ENCODE peak calls at places on chromosomes 7 and 10, in six cellular contexts. Q, L, M, T, F and J are unnamed samples. For H3K36me3, the result is how much of the 10 kb centered on the place peaks cover.

GRCh38 chr7:1149351-1149794 is 10.6 kb downstream of the ZFAND2A start:
- DNase-seq in T (no peak), L (no peak), F (no peak), M (no peak), Q (no peak), J (no peak)

GRCh38 chr7:94683066-94683465 is 27.1 kb upstream of the SGCE start:
- DNase-seq in F (no peak), M (no peak), T (no peak), L (no peak), Q (no peak), J (no peak)

GRCh38 chr10:105161149-105161548 is 520.1 kb downstream of the SORCS3 start:
- DNase-seq in L (no peak), M (no peak), F (no peak), Q (no peak), T (no peak), J (no peak)

GRCh38 chr7:125122225-125122624 is 192.6 kb upstream of the POT1 start:
- DNase-seq in Q (no peak), M (peak), F (no peak), T (no peak), L (no peak), J (no peak)

GRCh38 chr7:25886387-25887240 is 265.4 kb upstream of the NFE2L3 start:
- DNase-seq in M (no peak), T (no peak), F (no peak), L (no peak), Q (no peak), J (no peak)

GRCh38 chr7:31885160-31885559 is 185.0 kb downstream of the PDE1C start:
- DNase-seq in Q (no peak), F (no peak), L (no peak), M (no peak), T (no peak), J (no peak)

GRCh38 chr7:69189406-69189805 is 408.9 kb upstream of the AUTS2 start:
- DNase-seq in T (no peak), F (no peak), Q (no peak), M (no peak), L (no peak), J (no peak)

GRCh38 chr10:116880716-116881440 is 31.6 kb downstream of the ENO4 start:
- DNase-seq in L (no peak), M (peak), T (no peak), Q (no peak), F (no peak), J (no peak)

GRCh38 chr7:5532520-5533335 is 109.1 kb upstream of the TNRC18 start:
- DNase-seq in Q (peak), M (no peak), T (peak), F (no peak), L (peak), J (no peak)

GRCh38 chr7:118436663-118437062 is 212.2 kb downstream of the ANKRD7 start:
- DNase-seq in F (no peak), L (no peak), M (no peak), Q (no peak), T (no peak), J (no peak)

GRCh38 chr7:130987092-130987491 is 253.1 kb upstream of the KLF14 start:
- DNase-seq in F (no peak), L (no peak), T (no peak), M (no peak), Q (no peak), J (no peak)

GRCh38 chr7:134885967-134886352 is 100.3 kb upstream of the AGBL3 start:
- DNase-seq in F (peak), T (no peak), M (peak), Q (no peak), L (no peak), J (no peak)

GRCh38 chr7:135291809-135292253 is 58.2 kb downstream of the STRA8 start:
- DNase-seq in Q (no peak), M (no peak), L (no peak), F (no peak), T (no peak), J (no peak)

GRCh38 chr10:75399461-75400162 is 2.0 kb downstream of the ZNF503 start:
- DNase-seq in T (peak), F (no peak), Q (no peak), M (peak), L (no peak), J (no peak)

GRCh38 chr10:118572286-118573041 is 23.0 kb downstream of the PRLHR start:
- DNase-seq in M (no peak), L (no peak), T (no peak), F (no peak), Q (no peak), J (no peak)

GRCh38 chr10:14191871-14192270 is 138.9 kb downstream of the FRMD4A start:
- DNase-seq in Q (no peak), M (no peak), L (no peak), F (no peak), T (no peak), J (no peak)

GRCh38 chr7:1646957-1647891 is 22.9 kb upstream of the ELFN1 start:
- DNase-seq in F (no peak), L (no peak), M (no peak), T (no peak), Q (no peak), J (peak)

GRCh38 chr7:137390076-137390475 is 46.5 kb upstream of the PTN start:
- DNase-seq in Q (no peak), L (no peak), M (peak), T (no peak), F (no peak), J (no peak)

GRCh38 chr7:34260282-34260681 is 354.9 kb downstream of the BMPER start:
- DNase-seq in Q (no peak), L (no peak), F (peak), T (no peak), M (peak), J (no peak)

GRCh38 chr7:100441641-100442535 is 5.6 kb upstream of the PPP1R35 start:
- DNase-seq in L (peak), F (no peak), M (no peak), T (no peak), Q (no peak), J (no peak)

GRCh38 chr7:23530355-23530754 is 1.4 kb downstream of the TRA2A start:
- DNase-seq in M (peak), T (peak), F (no peak), Q (peak), L (peak), J (no peak)

GRCh38 chr7:69276011-69276729 is 322.1 kb upstream of the AUTS2 start:
- DNase-seq in L (no peak), T (peak), F (no peak), M (peak), Q (no peak), J (no peak)

GRCh38 chr7:81780914-81781693 is 11.3 kb upstream of the HGF start:
- DNase-seq in L (no peak), M (no peak), F (no peak), T (no peak), Q (no peak), J (no peak)

GRCh38 chr10:63264852-63265617 is 131.9 kb downstream of the NRBF2 start:
- DNase-seq in L (peak), M (peak), Q (peak), T (peak), F (no peak), J (no peak)

GRCh38 chr10:106866244-106866845 is 298.2 kb downstream of the SORCS1 start:
- DNase-seq in Q (no peak), M (no peak), L (no peak), F (no peak), T (no peak), J (no peak)

GRCh38 chr7:80134536-80135305 is at the start of gene GNAI1:
- DNase-seq in L (no peak), T (peak), Q (peak), M (peak), F (no peak), J (no peak)

GRCh38 chr7:121485457-121486243 is 89.5 kb upstream of the FAM3C start:
- DNase-seq in L (no peak), Q (no peak), F (peak), T (no peak), M (no peak), J (no peak)

GRCh38 chr7:44081266-44081748 is 1.0 kb downstream of the POLM start:
- DNase-seq in L (peak), Q (peak), M (no peak), T (no peak), F (no peak), J (no peak)

GRCh38 chr10:71038921-71039320 is 150.6 kb upstream of the PCBD1 start:
- DNase-seq in T (no peak), M (no peak), L (no peak), Q (no peak), F (no peak), J (no peak)

DNA sequence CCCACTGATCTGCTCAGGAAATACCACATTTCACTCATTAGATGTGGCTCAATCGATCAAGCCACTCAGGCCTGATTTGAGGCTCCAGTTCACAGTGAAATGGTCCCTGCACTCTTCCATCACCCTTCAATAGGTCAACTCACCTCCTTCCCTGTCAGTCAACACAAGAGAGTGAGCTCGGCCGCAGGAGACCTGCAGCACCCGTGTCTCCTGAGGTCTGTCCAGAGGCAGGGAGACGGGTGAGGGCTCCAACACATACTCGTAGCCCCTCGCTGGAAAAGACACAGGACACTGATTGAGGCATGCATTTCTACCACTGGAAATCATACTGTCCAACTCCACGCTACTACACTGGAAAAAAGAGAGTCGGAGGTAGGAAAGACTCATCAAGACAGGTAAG is 7.1 kb downstream of the RCC1L start:
- DNase-seq in Q (no peak), L (no peak), T (no peak), F (no peak), M (no peak), J (no peak)
- H3K36me3 ChIP-seq in Q (under half), L (under half), T (under half), F (under half), M (half or more), J (under half)

DNA sequence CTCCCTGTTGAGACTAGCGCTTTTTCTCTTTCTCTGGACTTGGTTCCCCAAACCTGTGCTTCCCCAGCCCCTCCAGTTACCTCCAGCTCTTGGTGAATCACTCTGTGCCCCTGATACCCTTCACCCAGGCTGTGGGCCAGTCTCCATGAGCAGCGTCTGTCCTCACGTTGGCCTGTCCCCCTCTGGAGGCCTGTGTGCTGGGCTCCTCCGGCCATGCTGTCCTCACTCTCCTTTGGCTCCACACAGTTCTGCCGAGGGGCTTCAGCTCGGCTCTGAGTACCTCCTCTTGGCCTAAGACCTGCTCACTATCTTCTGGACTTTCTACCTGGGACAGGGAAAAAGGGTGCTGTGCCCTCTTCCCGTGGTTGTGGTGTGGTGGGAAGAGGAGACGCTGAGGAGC is 140.2 kb upstream of the TNS3 start:
- DNase-seq in L (no peak), M (no peak), Q (no peak), F (no peak), T (no peak), J (no peak)
- H3K36me3 ChIP-seq in L (under half), M (under half), Q (under half), F (under half), T (under half), J (under half)

GRCh38 chr10:59582779-59583178 is 126.9 kb downstream of the SLC16A9 start:
- DNase-seq in M (no peak), T (no peak), L (no peak), Q (no peak), F (no peak), J (no peak)

GRCh38 chr10:59587083-59587755 is 122.4 kb downstream of the SLC16A9 start:
- DNase-seq in T (peak), F (no peak), M (no peak), L (no peak), Q (no peak), J (no peak)

GRCh38 chr10:59587756-59588140 is 121.9 kb downstream of the SLC16A9 start:
- DNase-seq in Q (no peak), F (no peak), T (no peak), M (no peak), L (no peak), J (no peak)

GRCh38 chr10:59586407-59586891 is 123.2 kb downstream of the SLC16A9 start:
- DNase-seq in T (no peak), Q (no peak), L (no peak), M (no peak), F (no peak), J (no peak)

DNA sequence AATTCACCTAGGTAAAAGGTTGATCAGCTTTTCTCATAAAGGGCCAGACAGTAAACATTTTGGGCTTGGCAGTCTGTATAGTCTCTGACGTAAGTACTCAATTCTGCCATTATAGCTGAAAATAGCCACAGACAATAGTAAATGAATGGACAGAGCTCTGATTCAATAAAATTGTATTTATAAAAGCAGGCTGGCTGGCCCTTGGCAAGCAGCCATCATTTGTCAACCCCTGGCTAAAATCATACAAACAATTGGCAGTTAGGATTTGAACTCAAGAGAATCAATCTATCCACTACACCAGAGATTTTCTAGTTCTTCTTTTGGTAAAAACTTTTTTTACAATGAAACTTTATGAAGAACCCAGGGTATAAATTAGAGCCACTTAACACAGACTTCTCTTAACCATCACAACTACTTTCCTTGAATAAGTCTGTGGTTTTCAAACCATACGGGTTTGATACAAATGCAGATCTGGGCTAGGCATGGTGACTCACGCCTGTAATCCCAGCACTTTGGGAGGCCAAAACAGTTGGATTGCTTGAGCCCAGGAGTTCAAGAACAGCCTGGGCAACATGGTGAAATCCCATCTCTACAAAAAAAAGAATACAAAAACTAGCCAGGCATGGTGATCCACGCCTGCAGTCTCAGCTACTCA is 124.5 kb downstream of the SLC16A9 start:
- DNase-seq in L (no peak), F (no peak), M (peak), Q (no peak), T (no peak), J (no peak)
- H3K36me3 ChIP-seq in L (under half), F (under half), M (under half), Q (under half), T (under half), J (under half)

DNA sequence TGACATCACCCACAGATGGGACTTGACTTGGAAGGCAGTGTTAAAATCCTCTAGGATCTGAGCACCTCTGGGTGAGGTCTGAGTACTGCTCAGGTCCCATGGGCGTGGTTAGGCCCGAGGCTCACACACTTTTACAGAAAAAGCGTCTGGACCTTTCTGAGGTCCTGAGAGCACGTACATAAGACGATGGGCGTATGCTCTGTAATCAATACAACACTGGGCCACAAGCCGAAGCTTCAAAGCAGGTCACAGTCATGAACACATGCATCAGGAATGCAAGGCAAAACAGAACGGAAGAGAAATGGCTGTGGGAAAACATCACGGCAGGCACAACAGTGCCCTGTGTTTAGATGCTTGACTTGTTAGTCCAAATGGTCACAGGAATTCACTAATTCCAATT is 112.2 kb downstream of the LARP4B start:
- DNase-seq in L (no peak), F (peak), M (peak), Q (no peak), T (no peak), J (no peak)
- H3K36me3 ChIP-seq in L (half or more), F (half or more), M (half or more), Q (under half), T (under half), J (under half)

GRCh38 chr10:68756246-68756645 is 35.2 kb downstream of the CCAR1 start:
- DNase-seq in Q (no peak), F (no peak), T (no peak), M (no peak), L (no peak), J (no peak)
- H3K36me3 ChIP-seq in Q (half or more), F (under half), T (under half), M (under half), L (half or more), J (half or more)

DNA sequence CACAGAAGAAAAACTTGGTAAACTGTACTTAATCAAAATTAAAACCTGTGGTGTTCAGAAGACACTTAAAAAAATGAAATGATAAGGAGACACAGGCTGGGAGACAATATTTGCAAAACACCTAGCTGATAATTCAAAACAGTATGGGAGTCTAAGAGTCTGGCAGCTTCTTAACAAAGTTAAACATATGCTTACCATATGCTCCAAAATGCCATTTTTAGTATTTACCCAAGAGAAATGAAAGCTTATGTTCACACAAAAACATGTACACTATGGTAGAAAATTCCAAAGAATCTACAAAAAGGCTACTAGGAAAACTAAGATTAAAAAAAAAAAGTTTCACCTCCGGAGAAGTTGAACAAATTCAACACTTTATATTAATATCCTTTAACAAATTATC is 48.6 kb downstream of the ITGB1 start:
- DNase-seq in L (no peak), Q (no peak), T (no peak), F (no peak), M (no peak), J (no peak)
- H3K36me3 ChIP-seq in L (half or more), Q (under half), T (under half), F (under half), M (under half), J (under half)

GRCh38 chr7:37311282-37311868 is 137.3 kb downstream of the ELMO1 start:
- DNase-seq in Q (peak), F (no peak), T (no peak), L (peak), M (peak), J (no peak)
- H3K36me3 ChIP-seq in Q (under half), F (under half), T (under half), L (under half), M (under half), J (under half)